ENCODE peak calls at places on chromosomes 4 and X, in eight cellular contexts. J is adrenal gland, S is aorta, O is vagina, B is breast epithelium, I is foreskin keratinocyte, P is psoas muscle, C is thoracic aorta. L is an unnamed sample.

GRCh38 chrX:154732421-154733071 is 18.3 kb downstream of the GAB3 start:
- DNase-seq in J (no peak), S (no peak), O (no peak), B (no peak), I (no peak), P (no peak), C (no peak), L (no peak)

GRCh38 chrX:96405842-96406241 is 278.8 kb upstream of the DIAPH2 start:
- DNase-seq in J (no peak), S (no peak), O (no peak), B (no peak), I (no peak), P (no peak), C (no peak), L (no peak)

GRCh38 chr4:65635051-65635821 is 35.1 kb downstream of the EPHA5 start:
- DNase-seq in J (no peak), S (no peak), O (no peak), B (no peak), I (no peak), P (no peak), C (no peak), L (no peak)

GRCh38 chr4:112352736-112353135 is 55.6 kb downstream of the ALPK1 start:
- DNase-seq in J (no peak), S (no peak), O (no peak), B (no peak), I (no peak), P (no peak), C (no peak), L (no peak)

GRCh38 chr4:146072381-146072780 is 103.1 kb upstream of the LSM6 start:
- DNase-seq in J (no peak), S (no peak), O (no peak), B (no peak), I (no peak), P (no peak), C (no peak), L (no peak)

GRCh38 chr4:99135541-99136173 is 8.4 kb downstream of the ADH4 start:
- DNase-seq in J (no peak), S (no peak), O (no peak), B (no peak), I (no peak), P (no peak), C (no peak), L (no peak)

GRCh38 chrX:106341823-106342222 is 173.7 kb downstream of the PWWP3B start:
- DNase-seq in J (no peak), S (no peak), O (no peak), B (no peak), I (no peak), P (no peak), C (no peak), L (no peak)

GRCh38 chr4:47939456-47939855 is 25.1 kb upstream of the NFXL1 start:
- DNase-seq in J (no peak), S (no peak), O (no peak), B (no peak), I (no peak), P (no peak), C (no peak), L (no peak)

GRCh38 chrX:123860506-123860840 is 620 bp downstream of the XIAP start:
- DNase-seq in J (peak; percentile 36), S (no peak), O (no peak), B (no peak), I (peak; percentile 57), P (no peak), C (no peak), L (no peak)

GRCh38 chr4:10006604-10007435 is 14.5 kb downstream of the SLC2A9 start:
- DNase-seq in J (peak; percentile 28), S (peak; percentile 64), O (no peak), B (peak; percentile 66), I (peak; percentile 97), P (peak; percentile 60), C (no peak), L (no peak)

GRCh38 chr4:24763631-24764302 is 31.6 kb upstream of the SOD3 start:
- DNase-seq in J (no peak), S (no peak), O (no peak), B (peak; percentile 58), I (peak; percentile 99), P (peak; percentile 51), C (no peak), L (no peak)
- H3K27ac ChIP-seq in J (no peak overlapping the region), S (no peak overlapping the region), O (no peak overlapping the region), B (peak overlapping the region; percentile 38), I (peak overlapping the region; percentile 97), P (peak overlapping the region; percentile 51), C (no peak overlapping the region), L (no peak overlapping the region)

GRCh38 chr4:185895866-185896265 is 83.9 kb upstream of the SORBS2 start:
- DNase-seq in J (no peak), S (no peak), O (no peak), B (no peak), I (no peak), P (no peak), C (no peak), L (no peak)

GRCh38 chr4:185892165-185892564 is 80.2 kb upstream of the SORBS2 start:
- DNase-seq in J (no peak), S (no peak), O (no peak), B (no peak), I (no peak), P (no peak), C (no peak), L (no peak)

GRCh38 chr4:185894481-185894880 is 82.5 kb upstream of the SORBS2 start:
- DNase-seq in J (no peak), S (no peak), O (no peak), B (no peak), I (no peak), P (no peak), C (no peak), L (no peak)

GRCh38 chr4:185895351-185895750 is 83.4 kb upstream of the SORBS2 start:
- DNase-seq in J (no peak), S (no peak), O (no peak), B (no peak), I (no peak), P (no peak), C (no peak), L (no peak)

GRCh38 chr4:185893500-185893899 is 81.5 kb upstream of the SORBS2 start:
- DNase-seq in J (no peak), S (no peak), O (no peak), B (no peak), I (no peak), P (no peak), C (no peak), L (no peak)
- H3K27ac ChIP-seq in J (no peak overlapping the region), S (no peak overlapping the region), O (no peak overlapping the region), B (no peak overlapping the region), I (no peak overlapping the region), P (no peak overlapping the region), C (no peak overlapping the region), L (no peak overlapping the region)

DNA sequence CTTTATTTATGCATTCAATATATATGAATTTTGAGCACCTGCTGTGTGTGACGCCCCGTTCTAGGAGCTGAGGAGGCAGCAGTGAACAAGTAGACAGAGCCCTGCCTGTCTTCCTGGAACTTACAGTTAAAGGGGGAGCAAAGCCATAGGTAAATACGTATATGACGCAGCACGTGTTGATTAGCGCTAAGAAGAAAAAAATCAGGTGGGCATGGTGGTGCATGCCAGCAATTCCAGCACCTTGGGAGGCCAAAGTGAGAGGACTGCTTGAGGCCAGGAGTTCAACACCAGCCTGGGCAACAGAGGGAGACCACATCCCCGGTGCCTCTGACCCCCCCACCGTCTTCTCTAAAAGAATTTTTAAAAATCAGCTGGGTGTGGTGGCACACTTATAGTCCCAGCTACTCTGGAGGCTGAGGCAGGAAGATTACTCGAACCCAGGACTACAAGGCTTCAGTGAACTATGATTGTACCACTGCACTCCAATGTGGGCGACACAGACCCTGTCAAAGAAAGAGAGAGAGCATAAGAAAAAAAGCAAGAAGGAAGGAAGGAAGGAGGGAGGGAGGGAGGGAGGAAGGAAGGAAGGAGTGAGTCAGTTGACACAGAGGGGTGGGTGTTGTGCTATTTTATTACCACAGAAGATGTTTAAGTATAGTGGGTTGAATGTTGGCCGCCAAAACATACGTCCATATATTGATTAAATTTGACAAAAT is 5.4 kb upstream of the KIAA0232 start:
- DNase-seq in J (no peak), S (no peak), O (no peak), B (no peak), I (no peak), P (no peak), C (no peak), L (no peak)
- H3K27ac ChIP-seq in J (no peak overlapping the region), S (no peak overlapping the region), O (no peak overlapping the region), B (no peak overlapping the region), I (no peak overlapping the region), P (no peak overlapping the region), C (no peak overlapping the region), L (no peak overlapping the region)

GRCh38 chr4:127209580-127210095 is 423.1 kb upstream of the INTU start:
- DNase-seq in J (no peak), S (no peak), O (no peak), B (no peak), I (no peak), P (no peak), C (no peak), L (no peak)
- H3K27ac ChIP-seq in J (no peak overlapping the region), S (no peak overlapping the region), O (no peak overlapping the region), B (no peak overlapping the region), I (no peak overlapping the region), P (no peak overlapping the region), C (no peak overlapping the region), L (no peak overlapping the region)

GRCh38 chr4:169934794-169935400 is 91.3 kb downstream of the MFAP3L start:
- DNase-seq in J (no peak), S (no peak), O (no peak), B (no peak), I (no peak), P (no peak), C (no peak), L (no peak)

GRCh38 chr4:169941141-169941540 is 85.1 kb downstream of the MFAP3L start:
- DNase-seq in J (no peak), S (no peak), O (no peak), B (no peak), I (peak; percentile 77), P (no peak), C (no peak), L (no peak)

GRCh38 chr4:169945636-169946035 is 80.6 kb downstream of the MFAP3L start:
- DNase-seq in J (no peak), S (no peak), O (no peak), B (no peak), I (no peak), P (no peak), C (no peak), L (no peak)

DNA sequence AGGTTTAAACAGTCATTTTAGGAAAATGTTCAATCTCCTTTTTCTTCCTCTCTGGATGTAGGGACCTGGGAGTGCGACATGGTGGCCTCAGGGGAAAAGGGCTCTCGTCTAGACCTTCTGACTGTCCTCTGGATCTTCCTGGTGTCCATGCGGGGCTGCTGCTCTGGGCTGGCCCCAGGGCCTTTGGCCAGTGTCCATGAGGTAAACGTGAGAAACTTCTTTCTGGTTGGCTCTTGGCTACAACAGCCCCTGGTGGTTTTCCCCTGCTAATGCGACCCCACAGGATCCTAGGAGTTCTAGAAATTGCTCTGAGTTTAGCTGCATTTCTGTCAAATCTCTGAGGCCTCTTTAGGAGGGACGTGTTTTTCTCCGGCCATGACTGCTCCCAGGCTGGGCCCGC is 85.7 kb downstream of the MFAP3L start:
- DNase-seq in J (no peak), S (no peak), O (no peak), B (no peak), I (no peak), P (no peak), C (no peak), L (no peak)
- H3K27ac ChIP-seq in J (no peak overlapping the region), S (no peak overlapping the region), O (no peak overlapping the region), B (peak overlapping the region; percentile 7), I (no peak overlapping the region), P (no peak overlapping the region), C (no peak overlapping the region), L (no peak overlapping the region)

GRCh38 chr4:128462104-128462783 is 174.6 kb upstream of the PGRMC2 start:
- DNase-seq in J (no peak), S (no peak), O (no peak), B (no peak), I (no peak), P (no peak), C (no peak), L (no peak)
- H3K27ac ChIP-seq in J (no peak overlapping the region), S (no peak overlapping the region), O (no peak overlapping the region), B (no peak overlapping the region), I (no peak overlapping the region), P (no peak overlapping the region), C (no peak overlapping the region), L (no peak overlapping the region)